ENCODE peak calls at places on chromosomes 4 and X, in four cellular contexts. One of them, this sample, is unnamed.

GRCh38 chrX:68835104-68835442 is 6.3 kb downstream of the EFNB1 start:
- DNase-seq in GM23248: no peak
- DNase-seq in brain microvascular endothelial cell: no peak
- DNase-seq in small intestine: no peak
- DNase-seq in this sample: no peak

GRCh38 chrX:71282514-71283408 is 674 bp upstream of the NONO start:
- DNase-seq in brain microvascular endothelial cell: peak; percentile 56
- DNase-seq in GM23248: peak; percentile 73
- DNase-seq in small intestine: peak; percentile 7
- DNase-seq in this sample: no peak

GRCh38 chr4:120870279-120870673 is 52.2 kb downstream of the PRDM5 start:
- DNase-seq in GM23248: no peak
- DNase-seq in small intestine: no peak
- DNase-seq in brain microvascular endothelial cell: no peak
- DNase-seq in this sample: no peak

GRCh38 chr4:100240008-100240407 is 49.7 kb upstream of the DDIT4L start:
- DNase-seq in small intestine: no peak
- DNase-seq in brain microvascular endothelial cell: peak; percentile 7
- DNase-seq in GM23248: peak; percentile 2
- DNase-seq in this sample: no peak

GRCh38 chr4:41538017-41538733 is at the start of gene LIMCH1:
- DNase-seq in GM23248: peak; percentile 59
- DNase-seq in small intestine: no peak
- DNase-seq in brain microvascular endothelial cell: no peak
- DNase-seq in this sample: no peak

GRCh38 chrX:7218321-7219152 is 70.6 kb upstream of the PUDP start:
- DNase-seq in small intestine: no peak
- DNase-seq in brain microvascular endothelial cell: no peak
- DNase-seq in GM23248: no peak
- DNase-seq in this sample: no peak

GRCh38 chr4:162683659-162684370 is 482.9 kb downstream of the NAF1 start:
- DNase-seq in small intestine: no peak
- DNase-seq in GM23248: no peak
- DNase-seq in brain microvascular endothelial cell: peak; percentile 42
- DNase-seq in this sample: peak; percentile 70

GRCh38 chr4:24686866-24687672 is 102.7 kb upstream of the DHX15 start:
- DNase-seq in brain microvascular endothelial cell: peak; percentile 7
- DNase-seq in GM23248: no peak
- DNase-seq in small intestine: peak; percentile 30
- DNase-seq in this sample: no peak

GRCh38 chr4:185920171-185920570 is 108.2 kb upstream of the SORBS2 start:
- DNase-seq in GM23248: no peak
- DNase-seq in small intestine: no peak
- DNase-seq in brain microvascular endothelial cell: peak; percentile 35
- DNase-seq in this sample: peak; percentile 80

GRCh38 chrX:80181079-80181478 is 166.5 kb downstream of the TBX22 start:
- DNase-seq in brain microvascular endothelial cell: no peak
- DNase-seq in GM23248: no peak
- DNase-seq in small intestine: no peak
- DNase-seq in this sample: no peak

GRCh38 chr4:100098681-100099080 is 91.6 kb downstream of the DDIT4L start:
- DNase-seq in brain microvascular endothelial cell: no peak
- DNase-seq in small intestine: no peak
- DNase-seq in GM23248: no peak
- DNase-seq in this sample: no peak

GRCh38 chr4:140152760-140153418 is 1.1 kb downstream of the MAML3 start:
- DNase-seq in brain microvascular endothelial cell: peak; percentile 60
- DNase-seq in small intestine: peak; percentile 56
- DNase-seq in GM23248: peak; percentile 78
- DNase-seq in this sample: no peak

GRCh38 chr4:77001907-77002306 is 52.4 kb downstream of the SEPTIN11 start:
- DNase-seq in GM23248: peak; percentile 76
- DNase-seq in brain microvascular endothelial cell: peak; percentile 69
- DNase-seq in small intestine: no peak
- DNase-seq in this sample: no peak

GRCh38 chr4:159725571-159725970 is 622.7 kb downstream of the RAPGEF2 start:
- DNase-seq in GM23248: no peak
- DNase-seq in brain microvascular endothelial cell: no peak
- DNase-seq in small intestine: no peak
- DNase-seq in this sample: no peak

GRCh38 chrX:109709129-109709631 is 23.9 kb downstream of the ACSL4 start:
- DNase-seq in small intestine: no peak
- DNase-seq in brain microvascular endothelial cell: no peak
- DNase-seq in GM23248: peak; percentile 70
- DNase-seq in this sample: no peak

GRCh38 chrX:1598876-1599790 is 7.7 kb downstream of the AKAP17A start:
- DNase-seq in brain microvascular endothelial cell: no peak
- DNase-seq in small intestine: no peak
- DNase-seq in GM23248: no peak
- DNase-seq in this sample: no peak

GRCh38 chr4:102687373-102687981 is 73.3 kb downstream of the MANBA start:
- DNase-seq in brain microvascular endothelial cell: peak; percentile 20
- DNase-seq in small intestine: no peak
- DNase-seq in GM23248: peak; percentile 55
- DNase-seq in this sample: no peak

GRCh38 chr4:146582864-146583263 is 55.8 kb upstream of the POU4F2 start:
- DNase-seq in GM23248: no peak
- DNase-seq in small intestine: no peak
- DNase-seq in brain microvascular endothelial cell: no peak
- DNase-seq in this sample: no peak

GRCh38 chrX:17634542-17635207 is 102.6 kb upstream of the SCML1 start:
- DNase-seq in brain microvascular endothelial cell: no peak
- DNase-seq in small intestine: peak; percentile 40
- DNase-seq in GM23248: no peak
- DNase-seq in this sample: no peak

GRCh38 chr4:125891597-125892258 is 577.0 kb downstream of the FAT4 start:
- DNase-seq in GM23248: peak; percentile 88
- DNase-seq in small intestine: peak; percentile 0
- DNase-seq in brain microvascular endothelial cell: peak; percentile 35
- DNase-seq in this sample: no peak

GRCh38 chr4:44817905-44818304 is 91.5 kb upstream of the GNPDA2 start:
- DNase-seq in GM23248: no peak
- DNase-seq in small intestine: peak; percentile 83
- DNase-seq in brain microvascular endothelial cell: no peak
- DNase-seq in this sample: no peak

GRCh38 chr4:176320976-176321361 is 1.2 kb downstream of the SPCS3 start:
- DNase-seq in small intestine: no peak
- DNase-seq in GM23248: peak; percentile 40
- DNase-seq in brain microvascular endothelial cell: no peak
- DNase-seq in this sample: no peak

GRCh38 chr4:55765070-55765469 is 54.5 kb upstream of the EXOC1L start:
- DNase-seq in GM23248: no peak
- DNase-seq in small intestine: no peak
- DNase-seq in brain microvascular endothelial cell: no peak
- DNase-seq in this sample: no peak

GRCh38 chrX:102745513-102746133 is 25.1 kb downstream of the GPRASP3 start:
- DNase-seq in GM23248: peak; percentile 21
- DNase-seq in small intestine: no peak
- DNase-seq in brain microvascular endothelial cell: no peak
- DNase-seq in this sample: no peak

GRCh38 chr4:73275318-73275654 is 16.7 kb upstream of the ANKRD17 start:
- DNase-seq in brain microvascular endothelial cell: no peak
- DNase-seq in GM23248: no peak
- DNase-seq in small intestine: peak; percentile 56
- DNase-seq in this sample: no peak

GRCh38 chr4:19472669-19473068 is 779.0 kb upstream of the SLIT2 start:
- DNase-seq in small intestine: no peak
- DNase-seq in brain microvascular endothelial cell: no peak
- DNase-seq in GM23248: peak; percentile 2
- DNase-seq in this sample: no peak

GRCh38 chrX:43643201-43643600 is 12.9 kb upstream of the MAOA start:
- DNase-seq in small intestine: no peak
- DNase-seq in brain microvascular endothelial cell: no peak
- DNase-seq in GM23248: peak; percentile 9
- DNase-seq in this sample: no peak

GRCh38 chr4:80115368-80116181 is 42.5 kb upstream of the ANTXR2 start:
- DNase-seq in brain microvascular endothelial cell: no peak
- DNase-seq in GM23248: peak; percentile 40
- DNase-seq in small intestine: no peak
- DNase-seq in this sample: no peak

GRCh38 chrX:96729053-96729452 is 44.4 kb downstream of the DIAPH2 start:
- DNase-seq in small intestine: no peak
- DNase-seq in GM23248: no peak
- DNase-seq in brain microvascular endothelial cell: no peak
- DNase-seq in this sample: no peak

GRCh38 chr4:98908182-98908581 is 20.8 kb downstream of the EIF4E start:
- DNase-seq in GM23248: no peak
- DNase-seq in small intestine: no peak
- DNase-seq in brain microvascular endothelial cell: no peak
- DNase-seq in this sample: no peak

GRCh38 chr4:123182289-123182688 is 214.3 kb upstream of the SPRY1 start:
- DNase-seq in brain microvascular endothelial cell: no peak
- DNase-seq in GM23248: no peak
- DNase-seq in small intestine: no peak
- DNase-seq in this sample: no peak

GRCh38 chrX:45807572-45808425 is 607.1 kb upstream of the DIPK2B start:
- DNase-seq in GM23248: peak; percentile 72
- DNase-seq in small intestine: peak; percentile 39
- DNase-seq in brain microvascular endothelial cell: peak; percentile 59
- DNase-seq in this sample: no peak

GRCh38 chr4:78190078-78190477 is 133.0 kb downstream of the FRAS1 start:
- DNase-seq in GM23248: no peak
- DNase-seq in brain microvascular endothelial cell: no peak
- DNase-seq in small intestine: no peak
- DNase-seq in this sample: no peak

DNA sequence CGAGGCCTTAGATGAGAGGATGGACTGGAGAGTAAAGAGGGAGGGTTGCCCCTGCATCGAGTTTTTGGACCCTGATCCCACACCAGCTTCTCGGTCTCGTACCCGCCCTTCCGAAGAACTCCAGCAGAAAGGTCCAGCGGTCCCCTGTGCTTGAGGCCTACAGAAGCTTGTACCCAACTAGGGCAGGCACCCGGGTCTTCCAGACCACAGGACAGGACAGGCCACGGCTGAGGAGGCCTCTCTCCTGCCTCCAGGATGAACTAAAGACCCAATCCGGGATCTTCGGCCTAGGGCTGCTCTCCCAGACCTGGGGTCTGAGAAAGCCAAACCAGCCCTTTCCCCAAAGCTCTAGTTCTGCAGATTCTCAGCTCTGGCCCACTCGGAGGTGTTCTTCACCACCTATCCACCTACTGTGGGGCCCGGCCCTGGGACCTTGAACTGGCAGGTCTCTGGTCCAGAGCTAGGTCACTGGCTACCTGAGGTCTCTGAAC is 1.2 kb downstream of the NKX3-2 start:
- DNase-seq in small intestine: no peak
- DNase-seq in brain microvascular endothelial cell: no peak
- DNase-seq in GM23248: no peak
- DNase-seq in this sample: no peak
- H3K27ac ChIP-seq in small intestine: no peak overlapping the region
- H3K27ac ChIP-seq in brain microvascular endothelial cell: no peak overlapping the region
- H3K27ac ChIP-seq in GM23248: no peak overlapping the region
- H3K27ac ChIP-seq in this sample: no peak overlapping the region

DNA sequence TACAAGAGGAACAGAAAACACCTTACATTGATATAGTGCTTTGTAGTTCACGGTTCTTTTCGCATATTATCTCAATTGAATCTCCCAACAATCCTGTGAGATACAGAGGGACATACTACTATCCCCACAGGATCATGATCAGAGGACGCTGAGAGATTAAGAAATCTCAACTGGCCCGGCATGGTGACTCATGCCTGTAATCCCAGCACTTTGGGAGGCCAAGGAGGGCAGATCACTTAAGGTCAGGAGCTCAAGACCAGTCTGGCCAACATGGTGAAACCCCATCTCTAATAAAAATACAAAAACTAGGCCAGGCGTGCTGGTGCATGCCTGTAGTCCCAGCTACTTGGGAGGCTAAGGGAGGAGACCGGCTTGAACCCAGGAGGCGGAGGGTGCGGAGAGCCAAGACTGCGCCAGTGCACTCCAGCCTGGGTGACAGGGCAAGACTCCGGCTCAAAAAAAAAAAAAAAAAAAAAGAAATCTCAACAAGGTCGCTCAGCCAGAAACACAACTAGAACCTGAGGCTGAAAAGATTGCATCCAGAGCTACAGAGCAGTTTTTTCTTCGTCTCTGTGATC is 7.4 kb downstream of the APOO start:
- DNase-seq in brain microvascular endothelial cell: no peak
- DNase-seq in GM23248: peak; percentile 39
- DNase-seq in small intestine: peak; percentile 41
- DNase-seq in this sample: no peak
- H3K27ac ChIP-seq in brain microvascular endothelial cell: peak overlapping the region; percentile 22
- H3K27ac ChIP-seq in GM23248: peak overlapping the region; percentile 82
- H3K27ac ChIP-seq in small intestine: peak overlapping the region; percentile 60
- H3K27ac ChIP-seq in this sample: peak overlapping the region; percentile 96

GRCh38 chrX:28851871-28852270 is 264.6 kb downstream of the IL1RAPL1 start:
- DNase-seq in small intestine: no peak
- DNase-seq in brain microvascular endothelial cell: no peak
- DNase-seq in GM23248: no peak
- DNase-seq in this sample: no peak
- H3K27ac ChIP-seq in small intestine: no peak overlapping the region
- H3K27ac ChIP-seq in brain microvascular endothelial cell: no peak overlapping the region
- H3K27ac ChIP-seq in GM23248: no peak overlapping the region
- H3K27ac ChIP-seq in this sample: no peak overlapping the region

DNA sequence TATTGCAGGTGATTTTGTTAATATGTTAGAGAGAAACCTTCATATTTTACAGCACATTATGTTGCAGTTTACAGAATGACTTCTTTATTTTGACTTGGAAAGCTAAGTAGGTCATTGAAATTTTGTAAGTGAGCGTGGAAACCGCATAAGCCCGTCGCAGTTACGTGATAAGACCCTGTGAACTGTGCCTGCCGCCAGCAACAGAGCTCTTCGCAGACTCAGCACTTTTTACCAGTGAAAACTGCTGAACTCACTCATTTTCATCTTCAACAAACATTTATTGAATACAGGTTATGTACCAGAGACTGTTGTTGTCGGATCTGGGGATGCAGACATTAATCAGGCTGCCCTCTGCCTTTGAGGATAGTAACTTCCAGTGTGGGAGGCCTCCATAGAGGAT is 355.7 kb downstream of the HS3ST1 start:
- DNase-seq in small intestine: no peak
- DNase-seq in GM23248: no peak
- DNase-seq in brain microvascular endothelial cell: no peak
- DNase-seq in this sample: no peak
- H3K27ac ChIP-seq in small intestine: no peak overlapping the region
- H3K27ac ChIP-seq in GM23248: no peak overlapping the region
- H3K27ac ChIP-seq in brain microvascular endothelial cell: no peak overlapping the region
- H3K27ac ChIP-seq in this sample: no peak overlapping the region

GRCh38 chrX:38798956-38799355 is 2.3 kb upstream of the MID1IP1 start:
- DNase-seq in brain microvascular endothelial cell: peak; percentile 66
- DNase-seq in small intestine: no peak
- DNase-seq in GM23248: peak; percentile 78
- DNase-seq in this sample: no peak
- H3K27ac ChIP-seq in brain microvascular endothelial cell: peak overlapping the region; percentile 30
- H3K27ac ChIP-seq in small intestine: no peak overlapping the region
- H3K27ac ChIP-seq in GM23248: no peak overlapping the region
- H3K27ac ChIP-seq in this sample: no peak overlapping the region

This sample was measured in epithelial cell of prostate.